ENCODE peak calls at places on chromosomes 5 and 9, in six cellular contexts. F is GM13976, G is left ventricle myocardium inferior, H is A549, X is endothelial cell, T is testis. E is an unnamed sample.

GRCh38 chr5:168712280-168712924 is 133.2 kb upstream of the PANK3 start:
- DNase-seq in T (no peak), F (no peak), H (peak), X (no peak), G (no peak), E (no peak)

GRCh38 chr9:6852243-6852963 is 94.6 kb downstream of the KDM4C start:
- DNase-seq in T (peak), H (peak), F (no peak), G (no peak), X (no peak), E (no peak)

GRCh38 chr9:127154390-127155191 is 32.2 kb upstream of the ANGPTL2 start:
- DNase-seq in F (peak), T (peak), G (peak), X (no peak), H (no peak), E (no peak)

GRCh38 chr5:159362190-159362589 is 31.9 kb upstream of the IL12B start:
- DNase-seq in H (no peak), X (no peak), T (no peak), F (no peak), G (no peak), E (no peak)

GRCh38 chr5:52674815-52675545 is 112.7 kb upstream of the ITGA1 start:
- DNase-seq in F (no peak), X (no peak), H (no peak), G (no peak), T (no peak), E (no peak)

GRCh38 chr9:112885324-112885723 is 5.4 kb downstream of the SLC46A2 start:
- DNase-seq in T (no peak), H (no peak), F (no peak), X (no peak), G (no peak), E (no peak)

GRCh38 chr9:110828148-110828730 is 159.6 kb downstream of the MUSK start:
- DNase-seq in T (peak), F (no peak), G (peak), X (no peak), H (no peak), E (no peak)

GRCh38 chr5:149860801-149861322 is 83.7 kb downstream of the PDE6A start:
- DNase-seq in F (peak), H (no peak), X (no peak), G (no peak), T (no peak), E (no peak)

GRCh38 chr5:130135506-130135905 is 231.2 kb downstream of the CHSY3 start:
- DNase-seq in H (no peak), G (no peak), X (no peak), T (no peak), F (no peak), E (no peak)

GRCh38 chr9:125126019-125126746 is 17.1 kb downstream of the SCAI start:
- DNase-seq in T (peak), G (peak), X (no peak), H (no peak), F (peak), E (peak)

GRCh38 chr5:173513521-173513991 is 102.9 kb downstream of the BOD1 start:
- DNase-seq in T (no peak), X (no peak), G (no peak), H (no peak), F (no peak), E (no peak)

GRCh38 chr5:16934669-16935068 is 1.4 kb downstream of the MYO10 start:
- DNase-seq in X (no peak), H (no peak), G (no peak), F (no peak), T (peak), E (no peak)

GRCh38 chr9:20873240-20873860 is 158.1 kb downstream of the HACD4 start:
- DNase-seq in T (no peak), H (no peak), G (no peak), X (no peak), F (no peak), E (no peak)

GRCh38 chr5:78295035-78295961 is 800 bp upstream of the AP3B1 start:
- DNase-seq in X (peak), T (peak), H (peak), F (peak), G (peak), E (peak)
- TF ChIP-seq CTCF in X (peak), T (peak), H (no peak), F (peak), G (peak), E (peak)

GRCh38 chr5:146952168-146952567 is 73.6 kb upstream of the PPP2R2B start:
- DNase-seq in T (no peak), G (no peak), X (no peak), F (no peak), H (no peak), E (no peak)

GRCh38 chr5:146945722-146946121 is 67.2 kb upstream of the PPP2R2B start:
- DNase-seq in G (no peak), F (no peak), H (no peak), X (no peak), T (no peak), E (no peak)

GRCh38 chr5:146944764-146945710 is 66.5 kb upstream of the PPP2R2B start:
- DNase-seq in T (no peak), X (no peak), F (no peak), H (no peak), G (no peak), E (no peak)

GRCh38 chr5:146948666-146949065 is 70.1 kb upstream of the PPP2R2B start:
- DNase-seq in H (no peak), F (no peak), T (no peak), G (no peak), X (no peak), E (no peak)

DNA sequence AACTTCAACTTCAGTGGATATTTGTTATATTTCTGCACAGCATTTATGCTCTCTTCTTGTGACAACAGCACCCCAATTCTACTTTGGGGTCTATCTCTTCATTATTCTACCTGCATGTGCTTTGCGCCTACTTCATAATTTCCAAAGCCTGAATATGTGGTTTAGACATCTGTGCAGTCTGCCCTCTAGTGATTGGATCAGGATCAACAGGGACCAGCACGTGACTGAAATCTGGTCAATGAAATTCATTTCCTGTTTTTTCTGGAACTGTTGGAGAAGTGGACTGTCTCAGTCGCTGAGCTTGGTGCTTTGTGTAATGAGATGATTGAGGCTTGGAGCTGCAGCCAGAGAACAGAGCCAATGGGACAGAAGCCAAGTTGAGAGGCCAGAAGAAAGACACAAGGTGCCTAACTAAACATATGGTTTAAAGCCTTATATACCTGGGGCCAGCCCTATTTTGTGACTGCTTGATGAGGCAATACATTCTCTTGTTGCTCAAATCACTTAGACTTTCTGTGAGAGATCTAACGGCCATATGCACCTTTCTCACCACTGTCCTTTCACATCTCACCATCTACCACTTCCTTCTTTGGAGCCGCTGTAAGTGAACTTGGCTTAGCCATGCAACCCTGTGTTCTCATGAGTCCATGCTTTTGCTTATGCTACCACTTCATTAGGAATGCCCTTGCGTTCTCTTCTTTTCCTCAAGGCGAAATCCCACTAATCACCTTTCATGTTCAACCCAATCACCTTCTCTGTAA is 68.8 kb upstream of the PPP2R2B start:
- DNase-seq in G (no peak), T (peak), H (peak), F (no peak), X (peak), E (no peak)
- TF ChIP-seq CTCF in G (no peak), T (peak), H (no peak), F (no peak), X (peak), E (peak)

GRCh38 chr5:79513519-79514390 is at the start of gene HOMER1:
- DNase-seq in H (peak), X (peak), G (peak), F (peak), T (peak), E (peak)
- TF ChIP-seq CTCF in H (peak), X (no peak), G (no peak), F (no peak), T (no peak), E (no peak)

DNA sequence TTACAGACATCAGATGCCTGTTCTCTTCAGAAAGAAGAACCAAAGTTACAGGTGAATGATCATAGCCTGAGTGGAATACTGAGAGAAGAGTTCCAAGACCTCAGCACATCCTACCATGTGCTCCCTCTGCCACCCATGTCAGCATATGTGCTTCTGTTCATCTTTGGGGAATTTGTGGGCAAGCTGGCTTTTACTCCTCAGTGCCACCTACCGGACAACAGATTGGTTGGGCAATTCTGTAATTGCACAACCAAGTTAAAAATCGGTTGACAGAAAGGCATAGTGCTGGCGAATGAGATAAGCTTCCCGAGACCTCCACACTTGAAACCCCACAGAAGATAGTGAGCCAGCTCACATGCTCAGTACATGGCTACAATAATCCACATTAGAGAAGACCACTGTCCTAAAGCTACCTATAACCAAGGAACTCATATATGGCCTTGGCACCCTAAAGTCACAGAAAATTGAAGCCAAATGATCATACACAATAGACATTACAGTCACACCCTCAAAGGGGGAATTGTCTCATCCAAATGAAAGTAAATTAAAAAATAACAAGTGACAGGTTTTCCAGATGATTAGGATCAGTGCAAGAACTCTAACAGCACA is 1238.0 kb upstream of the NUDT12 start:
- DNase-seq in G (no peak), H (no peak), T (no peak), F (no peak), X (peak), E (no peak)
- TF ChIP-seq CTCF in G (no peak), H (peak), T (no peak), F (peak), X (peak), E (no peak)

DNA sequence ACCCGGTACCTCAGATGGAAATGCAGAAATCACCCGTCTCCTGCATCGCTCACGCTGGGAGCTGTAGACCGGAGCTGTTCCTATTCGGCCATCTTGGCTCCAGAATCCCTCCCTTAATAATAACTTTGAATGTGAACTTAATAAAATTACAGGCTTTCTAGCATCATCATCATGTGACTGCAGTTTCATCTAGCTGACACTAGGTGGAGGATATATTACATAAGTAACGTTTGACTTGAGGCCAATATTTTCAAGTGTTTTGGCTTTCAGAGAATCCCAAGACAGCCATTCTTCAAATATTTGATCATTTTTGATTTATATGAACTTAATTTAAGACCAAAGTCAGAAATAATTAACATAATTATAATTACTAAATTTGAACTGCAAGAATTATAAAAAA is 474.9 kb upstream of the CDH10 start:
- DNase-seq in T (no peak), F (peak), X (no peak), G (no peak), H (peak), E (no peak)
- TF ChIP-seq CTCF in T (peak), F (no peak), X (peak), G (no peak), H (no peak), E (no peak)

GRCh38 chr5:1963941-1964451 is 81.3 kb upstream of the IRX4 start:
- DNase-seq in G (no peak), T (no peak), H (no peak), X (no peak), F (no peak), E (no peak)
- TF ChIP-seq CTCF in G (no peak), T (no peak), H (no peak), X (no peak), F (no peak), E (no peak)

GRCh38 chr5:140227046-140227445 is 52.1 kb downstream of the CYSTM1 start:
- DNase-seq in G (no peak), H (no peak), X (no peak), T (no peak), F (no peak), E (no peak)
- TF ChIP-seq CTCF in G (no peak), H (no peak), X (no peak), T (no peak), F (peak), E (no peak)

GRCh38 chr5:65778126-65778525 is 56.1 kb downstream of the NLN start:
- DNase-seq in F (no peak), H (no peak), X (no peak), T (no peak), G (no peak), E (no peak)

GRCh38 chr5:65771266-65771665 is 49.3 kb downstream of the NLN start:
- DNase-seq in X (no peak), G (no peak), F (no peak), T (no peak), H (no peak), E (no peak)

GRCh38 chr5:65775476-65775875 is 53.5 kb downstream of the NLN start:
- DNase-seq in F (no peak), X (no peak), T (no peak), H (no peak), G (no peak), E (no peak)

GRCh38 chr5:65776707-65777141 is 54.7 kb downstream of the NLN start:
- DNase-seq in G (no peak), T (no peak), X (no peak), F (no peak), H (no peak), E (no peak)

DNA sequence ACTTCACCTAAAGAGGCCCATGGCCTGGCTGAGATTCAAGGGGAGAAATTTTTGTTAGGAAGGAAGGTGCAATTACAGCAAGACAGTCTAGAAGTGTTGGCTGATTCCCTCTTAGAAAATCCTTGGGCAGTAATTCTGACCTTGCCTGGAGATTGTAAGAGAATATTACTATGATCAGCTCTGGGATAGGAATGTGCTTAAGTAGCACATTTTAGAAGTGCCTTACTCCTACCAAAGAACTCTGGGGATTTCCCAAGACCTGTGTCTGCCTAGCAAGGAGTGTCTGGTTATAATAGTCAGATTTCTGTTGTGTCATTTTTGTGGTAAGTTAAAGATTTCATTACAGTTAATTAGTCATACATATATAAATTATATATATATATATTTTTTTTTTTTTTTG is 52.3 kb downstream of the NLN start:
- DNase-seq in T (no peak), H (no peak), X (no peak), F (peak), G (no peak), E (no peak)
- TF ChIP-seq CTCF in T (no peak), H (no peak), X (no peak), F (no peak), G (no peak), E (no peak)

E was measured in natural killer cell.